ENCODE peak calls at places on chromosomes 4 and X, in four cellular contexts. D is astrocyte of the spinal cord; P is foreskin fibroblast; Y is CD8-positive, alpha-beta T cell. X is an unnamed sample.

GRCh38 chr4:26020083-26020668 is 106.2 kb downstream of the SMIM20 start:
- DNase-seq in D (peak), P (peak), Y (no peak), X (no peak)

GRCh38 chr4:159946983-159947645 is 844.2 kb downstream of the RAPGEF2 start:
- DNase-seq in D (peak), P (no peak), Y (no peak), X (no peak)

GRCh38 chrX:39945709-39946108 is 152.0 kb downstream of the BCOR start:
- DNase-seq in D (no peak), P (no peak), Y (no peak), X (no peak)

GRCh38 chr4:31307026-31307425 is 586.9 kb downstream of the PCDH7 start:
- DNase-seq in D (peak), P (no peak), Y (no peak), X (no peak)

GRCh38 chrX:153727108-153727931 is 2.7 kb downstream of the ABCD1 start:
- DNase-seq in D (peak), P (no peak), Y (no peak), X (no peak)

GRCh38 chr4:7186081-7186480 is 6.3 kb upstream of the SORCS2 start:
- DNase-seq in D (no peak), P (no peak), Y (no peak), X (peak)

GRCh38 chr4:48546336-48546735 is 56.3 kb downstream of the ZAR1 start:
- DNase-seq in D (peak), P (peak), Y (peak), X (no peak)

GRCh38 chr4:106694232-106694631 is 325.7 kb upstream of the GIMD1 start:
- DNase-seq in D (no peak), P (no peak), Y (no peak), X (no peak)

GRCh38 chrX:10598540-10598939 is 21.8 kb downstream of the MID1 start:
- DNase-seq in D (no peak), P (no peak), Y (no peak), X (no peak)

GRCh38 chr4:189815404-189816192 is 125.1 kb upstream of the FRG1 start:
- DNase-seq in D (no peak), P (no peak), Y (no peak), X (no peak)

GRCh38 chr4:61891953-61892352 is 691.8 kb downstream of the ADGRL3 start:
- DNase-seq in D (no peak), P (no peak), Y (no peak), X (no peak)

GRCh38 chr4:13160906-13161305 is 323.2 kb downstream of the RAB28 start:
- DNase-seq in D (peak), P (no peak), Y (no peak), X (no peak)

GRCh38 chr4:15003441-15003890 is 1.2 kb downstream of the CPEB2 start:
- DNase-seq in D (no peak), P (peak), Y (peak), X (no peak)

DNA sequence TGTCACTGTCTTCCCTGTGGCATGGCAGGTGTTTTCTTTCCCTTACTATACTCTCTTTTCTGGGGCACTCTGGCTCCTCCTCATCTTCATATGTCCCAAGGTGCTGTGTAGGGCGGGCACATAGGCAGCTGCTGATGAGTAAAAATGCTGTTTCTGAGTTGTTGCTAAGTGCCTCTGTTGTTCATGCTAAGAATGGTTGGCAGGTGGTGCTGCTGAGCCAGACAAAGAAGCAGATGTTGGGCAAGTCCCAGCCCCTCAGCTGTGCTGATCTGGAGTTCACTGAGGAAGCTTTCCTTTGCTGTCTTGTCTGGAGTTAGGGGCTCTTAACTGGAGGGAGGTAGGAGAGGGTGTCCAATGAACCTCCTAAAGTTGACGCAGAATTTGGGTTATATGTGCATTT is 40.6 kb downstream of the HADH start:
- DNase-seq in D (peak), P (peak), Y (peak), X (no peak)
- TF ChIP-seq CTCF in D (peak), P (peak), Y (peak), X (peak)

GRCh38 chr4:68182382-68182820 is 52.7 kb upstream of the TMPRSS11F start:
- DNase-seq in D (no peak), P (no peak), Y (no peak), X (no peak)

GRCh38 chr4:68175562-68176155 is 46.0 kb upstream of the TMPRSS11F start:
- DNase-seq in D (peak), P (peak), Y (peak), X (no peak)

GRCh38 chr4:68176904-68177303 is 47.2 kb upstream of the TMPRSS11F start:
- DNase-seq in D (no peak), P (no peak), Y (no peak), X (no peak)

GRCh38 chr4:68180858-68181531 is 51.3 kb upstream of the TMPRSS11F start:
- DNase-seq in D (peak), P (no peak), Y (no peak), X (no peak)

DNA sequence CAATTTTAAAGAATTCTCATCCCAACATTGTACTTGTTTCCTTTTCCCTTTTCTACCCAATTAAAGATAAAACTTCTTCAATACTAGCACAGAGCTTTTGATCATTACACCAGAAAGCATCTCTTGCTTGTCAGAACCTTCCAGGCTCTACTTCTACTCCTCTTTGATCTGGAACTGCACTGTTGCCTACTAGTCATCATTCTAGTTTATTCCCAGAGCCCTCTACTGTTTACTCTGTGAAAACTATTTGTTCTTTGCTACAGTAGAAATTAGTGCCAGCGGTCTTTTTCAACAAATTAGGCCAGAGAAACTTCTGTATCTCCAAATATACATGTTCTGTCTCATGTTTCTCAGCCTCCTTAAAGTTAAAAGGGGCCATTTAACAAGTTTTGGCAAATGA is 46.8 kb upstream of the TMPRSS11F start:
- DNase-seq in D (no peak), P (no peak), Y (no peak), X (no peak)
- TF ChIP-seq CTCF in D (no peak), P (no peak), Y (no peak), X (no peak)

GRCh38 chrX:74458738-74459137 is 37.4 kb downstream of the SLC16A2 start:
- DNase-seq in D (peak), P (peak), Y (no peak), X (no peak)
- TF ChIP-seq CTCF in D (no peak), P (no peak), Y (no peak), X (peak)

DNA sequence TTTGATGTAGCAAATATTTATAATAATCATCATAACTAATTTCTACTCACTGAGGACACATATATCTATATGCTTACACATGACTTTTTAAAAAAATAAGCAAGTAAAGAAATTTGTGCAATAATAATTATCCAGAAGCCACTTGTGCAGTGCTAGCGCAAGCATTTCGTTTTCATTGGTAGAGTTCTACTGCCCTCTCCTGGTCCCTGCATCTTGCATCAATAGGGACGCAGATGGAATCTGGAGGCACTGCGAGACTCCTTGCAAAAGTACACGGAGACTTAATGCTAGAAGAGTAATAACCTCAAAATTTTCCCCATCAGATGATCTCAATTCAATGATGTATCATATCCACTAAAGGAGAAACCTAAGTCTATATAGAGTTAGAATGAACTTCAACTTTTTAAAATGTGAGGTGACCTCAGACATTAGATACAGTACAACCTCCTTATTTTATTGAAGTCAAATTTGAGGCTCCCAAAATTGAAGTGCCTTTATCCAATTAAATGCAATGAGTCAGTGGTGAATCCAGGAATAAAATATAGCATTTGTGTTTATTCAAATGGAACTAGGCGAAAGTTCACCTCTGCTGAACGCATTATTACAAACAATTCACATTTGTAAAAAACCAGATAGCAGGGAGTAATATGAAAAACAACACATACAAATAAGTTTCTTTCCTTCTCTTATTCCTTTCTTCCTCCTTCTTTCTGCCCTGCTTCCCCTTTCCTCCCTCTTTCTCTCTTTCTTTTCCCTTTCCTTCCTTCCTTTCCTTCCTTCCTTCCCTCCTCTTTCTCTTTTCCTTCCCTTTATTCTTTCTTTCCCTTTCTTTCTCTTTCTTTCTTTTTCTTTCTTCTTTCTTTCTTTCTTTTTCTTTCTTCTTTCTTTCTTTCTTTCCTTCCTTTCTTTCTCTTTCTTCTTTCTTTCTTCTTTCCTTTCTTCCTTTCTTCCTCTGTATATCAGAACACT is 450.0 kb downstream of the ANKRD50 start:
- DNase-seq in D (peak), P (peak), Y (peak), X (no peak)
- TF ChIP-seq CTCF in D (peak), P (peak), Y (peak), X (peak)

DNA sequence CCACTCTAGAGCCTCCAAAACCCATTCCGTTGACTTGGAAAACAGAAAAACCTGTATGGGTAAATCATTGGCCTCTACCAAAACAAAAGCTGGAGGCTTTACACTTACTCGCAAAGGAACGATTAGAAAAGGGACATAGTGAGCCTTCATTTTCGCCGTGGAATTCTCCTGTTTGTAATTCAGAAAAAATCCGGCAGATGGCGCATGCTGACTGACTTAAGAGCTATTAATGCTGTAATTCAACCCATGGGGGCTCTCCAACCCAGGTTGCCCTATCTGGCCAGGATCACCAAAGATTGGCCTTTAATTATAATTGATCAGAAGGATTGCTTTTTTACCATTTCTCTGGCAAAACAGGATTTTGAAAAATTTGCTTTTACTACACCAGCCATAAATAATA is 60.8 kb downstream of the ZNF732 start:
- DNase-seq in D (peak), P (no peak), Y (peak), X (no peak)
- TF ChIP-seq CTCF in D (peak), P (peak), Y (peak), X (peak)

GRCh38 chr4:98630804-98631454 is 27.5 kb downstream of the TSPAN5 start:
- DNase-seq in D (no peak), P (peak), Y (no peak), X (no peak)
- TF ChIP-seq CTCF in D (peak), P (no peak), Y (no peak), X (peak)

GRCh38 chr4:21130606-21131005 is 430.3 kb downstream of the PACRGL start:
- DNase-seq in D (no peak), P (no peak), Y (no peak), X (no peak)

GRCh38 chr4:21139327-21139726 is 439.1 kb downstream of the PACRGL start:
- DNase-seq in D (no peak), P (no peak), Y (no peak), X (no peak)

GRCh38 chr4:21136231-21136630 is 436.0 kb downstream of the PACRGL start:
- DNase-seq in D (no peak), P (no peak), Y (no peak), X (no peak)

DNA sequence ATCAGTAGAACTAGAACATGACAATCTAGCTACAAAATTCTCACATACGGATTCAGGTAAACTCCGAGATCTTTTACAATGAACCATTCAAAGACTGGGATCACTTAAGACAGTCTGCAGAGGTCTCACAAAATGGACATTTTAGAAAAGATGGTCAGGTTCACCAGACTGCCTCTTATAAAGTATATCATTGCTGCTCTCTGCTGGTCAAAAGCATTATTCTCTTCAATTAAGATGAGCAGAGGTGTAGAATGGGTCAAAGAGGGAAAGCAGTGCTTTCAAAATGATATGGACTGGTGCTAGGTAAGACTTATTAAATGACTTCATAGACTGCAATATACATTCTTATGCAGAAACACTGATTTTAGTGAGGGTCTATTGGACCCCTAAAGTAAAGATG is 434.7 kb downstream of the PACRGL start:
- DNase-seq in D (peak), P (no peak), Y (no peak), X (no peak)
- TF ChIP-seq CTCF in D (peak), P (no peak), Y (no peak), X (peak)

GRCh38 chrX:46376246-46376885 is 168.9 kb downstream of the ZNF674 start:
- DNase-seq in D (peak), P (peak), Y (no peak), X (no peak)
- TF ChIP-seq CTCF in D (peak), P (peak), Y (no peak), X (peak)

DNA sequence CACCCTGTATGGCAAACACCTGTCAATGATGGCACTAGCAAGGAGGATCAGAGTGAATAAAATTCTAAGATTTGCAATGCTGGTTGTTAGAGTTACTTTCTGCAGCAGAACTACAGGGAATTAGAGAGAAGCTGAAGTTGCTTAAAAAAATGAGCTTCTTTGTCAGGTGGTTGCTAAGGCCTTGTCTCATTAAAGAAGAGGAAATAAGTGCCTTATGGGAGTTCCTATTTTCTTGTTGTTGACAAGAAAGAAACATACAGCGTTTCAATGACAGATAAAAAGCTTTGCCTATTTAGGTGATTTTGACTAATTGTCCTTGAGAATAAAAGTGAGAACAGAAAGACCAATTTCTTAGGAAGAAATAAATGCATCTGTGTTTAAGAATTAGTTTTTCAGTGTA is 106.0 kb upstream of the ARHGAP24 start:
- DNase-seq in D (no peak), P (no peak), Y (no peak), X (no peak)
- TF ChIP-seq CTCF in D (no peak), P (no peak), Y (no peak), X (no peak)